ENCODE peak calls at places on chromosome 5, in eight cellular contexts. G, J, B, Z, E, K, U and V are unnamed samples.

GRCh38 chr5:16550316-16550952 is 66.4 kb downstream of the RETREG1 start:
- DNase-seq in B (peak), Z (no peak), U (peak), J (no peak), G (no peak), K (no peak), E (no peak), V (peak)

GRCh38 chr5:127941646-127942045 is 141.9 kb upstream of the SLC12A2 start:
- DNase-seq in Z (no peak), G (peak), U (peak), E (peak), B (no peak), K (no peak), J (no peak), V (no peak)

GRCh38 chr5:78927657-78928282 is 57.3 kb downstream of the ARSB start:
- DNase-seq in B (peak), K (no peak), E (no peak), G (no peak), U (no peak), J (no peak), Z (no peak), V (no peak)

GRCh38 chr5:33049845-33050244 is 338.7 kb downstream of the NPR3 start:
- DNase-seq in U (no peak), G (no peak), K (no peak), E (no peak), Z (peak), J (no peak), B (no peak), V (no peak)

GRCh38 chr5:72383280-72384205 is 63.4 kb downstream of the PTCD2 start:
- DNase-seq in K (no peak), J (no peak), U (no peak), Z (no peak), G (no peak), B (no peak), E (no peak), V (no peak)

GRCh38 chr5:172956228-172956627 is 3.0 kb upstream of the RPL26L1 start:
- DNase-seq in E (no peak), Z (no peak), K (no peak), B (no peak), U (no peak), J (no peak), G (no peak), V (no peak)

GRCh38 chr5:175738595-175739133 is 80.8 kb downstream of the HRH2 start:
- DNase-seq in Z (no peak), B (no peak), K (no peak), G (no peak), E (no peak), J (no peak), U (no peak), V (no peak)

GRCh38 chr5:140318778-140319177 is 15.9 kb upstream of the PFDN1 start:
- DNase-seq in U (no peak), J (no peak), K (no peak), Z (no peak), B (no peak), E (no peak), G (no peak), V (no peak)

GRCh38 chr5:166947045-166947444 is 1344.4 kb upstream of the WWC1 start:
- DNase-seq in B (no peak), G (no peak), Z (no peak), K (no peak), J (no peak), E (no peak), U (no peak), V (no peak)

GRCh38 chr5:36239370-36240293 is 2.1 kb downstream of the NADK2 start:
- DNase-seq in G (no peak), E (no peak), K (no peak), B (no peak), Z (no peak), J (no peak), U (no peak), V (peak)

GRCh38 chr5:123876265-123876790 is 364.4 kb downstream of the CSNK1G3 start:
- DNase-seq in K (no peak), G (no peak), U (no peak), Z (no peak), B (no peak), J (no peak), E (no peak), V (no peak)

GRCh38 chr5:172498431-172499129 is 44.3 kb upstream of the SH3PXD2B start:
- DNase-seq in U (no peak), E (no peak), B (no peak), J (peak), Z (no peak), G (no peak), K (no peak), V (no peak)

GRCh38 chr5:107739661-107740060 is 68.9 kb upstream of the EFNA5 start:
- DNase-seq in E (no peak), K (no peak), B (no peak), U (no peak), G (no peak), Z (no peak), J (no peak), V (peak)

GRCh38 chr5:53076014-53076413 is 33.5 kb downstream of the MOCS2 start:
- DNase-seq in K (no peak), Z (no peak), G (no peak), B (no peak), J (no peak), E (no peak), U (no peak), V (no peak)

GRCh38 chr5:122330881-122331280 is 18.8 kb downstream of the SNCAIP start:
- DNase-seq in G (no peak), B (no peak), E (no peak), U (no peak), Z (no peak), J (no peak), K (no peak), V (no peak)

GRCh38 chr5:159021360-159022177 is 78.1 kb downstream of the EBF1 start:
- DNase-seq in E (no peak), K (no peak), Z (no peak), G (no peak), U (no peak), J (no peak), B (no peak), V (no peak)

GRCh38 chr5:82376833-82377232 is 98.7 kb upstream of the RPS23 start:
- DNase-seq in B (no peak), E (no peak), Z (no peak), U (no peak), G (no peak), K (no peak), J (no peak), V (no peak)

GRCh38 chr5:175772747-175773533 is 98.4 kb upstream of the CPLX2 start:
- DNase-seq in J (no peak), E (no peak), U (no peak), G (no peak), B (peak), Z (no peak), K (no peak), V (no peak)

GRCh38 chr5:116629168-116629567 is 54.5 kb upstream of the SEMA6A start:
- DNase-seq in J (no peak), U (no peak), G (no peak), K (no peak), Z (no peak), E (no peak), B (no peak), V (no peak)

GRCh38 chr5:144390133-144390532 is 219.5 kb downstream of the KCTD16 start:
- DNase-seq in J (no peak), G (no peak), Z (no peak), U (no peak), K (no peak), E (no peak), B (peak), V (no peak)

GRCh38 chr5:139760066-139761056 is 35.2 kb upstream of the PSD2 start:
- DNase-seq in Z (no peak), U (no peak), K (no peak), E (no peak), G (no peak), B (peak), J (no peak), V (no peak)

GRCh38 chr5:139027150-139027549 is 152.0 kb upstream of the LRRTM2 start:
- DNase-seq in E (no peak), G (no peak), Z (no peak), J (no peak), B (no peak), K (no peak), U (no peak), V (no peak)

GRCh38 chr5:41637869-41638268 is 127.5 kb upstream of the PLCXD3 start:
- DNase-seq in B (no peak), G (no peak), Z (no peak), K (no peak), J (no peak), U (no peak), E (no peak), V (no peak)

GRCh38 chr5:158819840-158820620 is 279.7 kb downstream of the EBF1 start:
- DNase-seq in U (no peak), B (no peak), K (no peak), J (no peak), E (no peak), Z (no peak), G (no peak), V (no peak)

GRCh38 chr5:158922816-158923215 is 176.9 kb downstream of the EBF1 start:
- DNase-seq in Z (no peak), G (no peak), K (no peak), U (no peak), E (no peak), B (no peak), J (no peak), V (no peak)

GRCh38 chr5:102545175-102545574 is 46.4 kb upstream of the SLCO6A1 start:
- DNase-seq in G (no peak), U (peak), K (no peak), B (peak), Z (no peak), E (no peak), J (peak), V (peak)